ENCODE peak calls at places on chromosomes 6 and 20, in ten cellular contexts. G is stomach, Z is A549, H is sigmoid colon, N is tibial nerve, M is SK-N-SH, Y is upper lobe of left lung, K is transverse colon, E is suprapubic skin, L is H1. U is an unnamed sample.

GRCh38 chr6:119310486-119311036 is 39.0 kb downstream of the MAN1A1 start:
- DNase-seq in G (no peak), Z (no peak), H (no peak), N (no peak), M (no peak), Y (no peak), K (no peak), E (no peak), L (no peak), U (no peak)

GRCh38 chr6:72182337-72183246 is 296.2 kb downstream of the RIMS1 start:
- DNase-seq in G (peak; percentile 77), Z (peak; percentile 10), H (no peak), N (no peak), M (peak; percentile 59), Y (peak; percentile 90), K (peak; percentile 60), E (no peak), L (peak; percentile 38), U (no peak)

GRCh38 chr6:127436578-127437110 is 22.5 kb downstream of the KIAA0408 start:
- DNase-seq in G (no peak), Z (no peak), H (no peak), N (no peak), M (peak; percentile 20), Y (no peak), K (no peak), E (no peak), L (no peak), U (no peak)

GRCh38 chr20:4160761-4161305 is 145.5 kb upstream of the RNF24 start:
- DNase-seq in G (no peak), Z (no peak), H (peak; percentile 82), N (no peak), M (no peak), Y (peak; percentile 80), K (peak; percentile 32), E (no peak), L (no peak), U (peak; percentile 53)

GRCh38 chr6:12275084-12275483 is 15.1 kb upstream of the EDN1 start:
- DNase-seq in G (no peak), Z (peak; percentile 53), H (no peak), N (no peak), M (no peak), Y (no peak), K (no peak), E (no peak), L (no peak), U (no peak)

GRCh38 chr6:120198033-120198432 is 848.5 kb upstream of the MAN1A1 start:
- DNase-seq in G (no peak), Z (no peak), H (no peak), N (no peak), M (peak; percentile 0), Y (no peak), K (no peak), E (no peak), L (no peak), U (no peak)

GRCh38 chr6:151705994-151706733 is 101.3 kb upstream of the ESR1 start:
- DNase-seq in G (no peak), Z (no peak), H (no peak), N (no peak), M (no peak), Y (no peak), K (no peak), E (no peak), L (no peak), U (no peak)

GRCh38 chr6:24522090-24522820 is 27.5 kb downstream of the ALDH5A1 start:
- DNase-seq in G (no peak), Z (no peak), H (no peak), N (no peak), M (no peak), Y (no peak), K (no peak), E (no peak), L (no peak), U (no peak)

GRCh38 chr6:1524040-1524480 is 85.7 kb upstream of the FOXC1 start:
- DNase-seq in G (peak; percentile 29), Z (peak; percentile 70), H (no peak), N (peak; percentile 53), M (peak; percentile 84), Y (peak; percentile 94), K (peak; percentile 36), E (no peak), L (peak; percentile 61), U (peak; percentile 83)

GRCh38 chr6:37667050-37667814 is 30.5 kb downstream of the MDGA1 start:
- DNase-seq in G (no peak), Z (peak; percentile 38), H (no peak), N (no peak), M (no peak), Y (no peak), K (no peak), E (no peak), L (no peak), U (no peak)

GRCh38 chr20:32189691-32190607 is 17.6 kb downstream of the PLAGL2 start:
- DNase-seq in G (peak; percentile 57), Z (no peak), H (peak; percentile 76), N (peak; percentile 41), M (peak; percentile 92), Y (peak; percentile 89), K (peak; percentile 37), E (peak; percentile 84), L (no peak), U (peak; percentile 65)

GRCh38 chr6:105151644-105152043 is 28.2 kb downstream of the POPDC3 start:
- DNase-seq in G (no peak), Z (no peak), H (no peak), N (no peak), M (no peak), Y (no peak), K (no peak), E (no peak), L (no peak), U (no peak)

GRCh38 chr6:37049990-37050853 is 44.8 kb downstream of the FGD2 start:
- DNase-seq in G (peak; percentile 58), Z (no peak), H (peak; percentile 78), N (no peak), M (no peak), Y (peak; percentile 86), K (peak; percentile 77), E (no peak), L (no peak), U (no peak)

GRCh38 chr20:43752561-43753301 is 25.9 kb upstream of the GTSF1L start:
- DNase-seq in G (peak; percentile 39), Z (no peak), H (no peak), N (no peak), M (no peak), Y (no peak), K (peak; percentile 62), E (no peak), L (no peak), U (no peak)

GRCh38 chr6:154615483-154616025 is 105.1 kb upstream of the CNKSR3 start:
- DNase-seq in G (peak; percentile 95), Z (peak; percentile 87), H (peak; percentile 85), N (peak; percentile 36), M (peak; percentile 66), Y (peak; percentile 76), K (peak; percentile 91), E (no peak), L (no peak), U (peak; percentile 57)

GRCh38 chr6:86147311-86147710 is 504.6 kb upstream of the SYNCRIP start:
- DNase-seq in G (no peak), Z (no peak), H (no peak), N (no peak), M (no peak), Y (no peak), K (no peak), E (no peak), L (no peak), U (no peak)

GRCh38 chr6:110404602-110405001 is 10.8 kb downstream of the DDO start:
- DNase-seq in G (no peak), Z (peak; percentile 26), H (no peak), N (no peak), M (no peak), Y (no peak), K (no peak), E (no peak), L (no peak), U (no peak)

GRCh38 chr6:38867726-38868125 is 152.6 kb downstream of the DNAH8 start:
- DNase-seq in G (no peak), Z (no peak), H (no peak), N (no peak), M (no peak), Y (no peak), K (no peak), E (no peak), L (no peak), U (no peak)

GRCh38 chr6:46137387-46137786 is 7.6 kb downstream of the ENPP4 start:
- DNase-seq in G (no peak), Z (no peak), H (no peak), N (no peak), M (no peak), Y (no peak), K (no peak), E (no peak), L (no peak), U (no peak)

GRCh38 chr6:103819509-103819908 is 1040.2 kb downstream of the HACE1 start:
- DNase-seq in G (no peak), Z (no peak), H (no peak), N (no peak), M (no peak), Y (no peak), K (no peak), E (no peak), L (no peak), U (no peak)

GRCh38 chr6:138339024-138339423 is 38.7 kb upstream of the SMIM28 start:
- DNase-seq in G (no peak), Z (no peak), H (no peak), N (no peak), M (no peak), Y (no peak), K (no peak), E (no peak), L (no peak), U (no peak)

GRCh38 chr6:40999498-41000070 is 39.4 kb downstream of the UNC5CL start:
- DNase-seq in G (peak; percentile 69), Z (peak; percentile 81), H (peak; percentile 82), N (peak; percentile 59), M (peak; percentile 36), Y (no peak), K (peak; percentile 49), E (no peak), L (peak; percentile 53), U (peak; percentile 81)
- TF ChIP-seq EP300 in G (no peak), Z (no peak), H (no peak), N (no peak), M (no peak), Y (no peak), K (no peak), E (no peak), L (no peak), U (no peak)

GRCh38 chr6:107080036-107080435 is 35.3 kb downstream of the BEND3 start:
- DNase-seq in G (no peak), Z (peak; percentile 5), H (peak; percentile 46), N (no peak), M (no peak), Y (no peak), K (no peak), E (no peak), L (no peak), U (no peak)
- TF ChIP-seq EP300 in G (no peak), Z (no peak), H (no peak), N (no peak), M (no peak), Y (no peak), K (no peak), E (no peak), L (no peak), U (no peak)

GRCh38 chr6:20564777-20565176 is 30.5 kb downstream of the CDKAL1 start:
- DNase-seq in G (no peak), Z (no peak), H (no peak), N (no peak), M (no peak), Y (no peak), K (no peak), E (no peak), L (no peak), U (no peak)
- TF ChIP-seq EP300 in G (no peak), Z (no peak), H (no peak), N (no peak), M (no peak), Y (no peak), K (no peak), E (no peak), L (no peak), U (no peak)

GRCh38 chr20:23309781-23310180 is 40.8 kb upstream of the NXT1 start:
- DNase-seq in G (no peak), Z (no peak), H (peak; percentile 52), N (no peak), M (no peak), Y (no peak), K (no peak), E (no peak), L (no peak), U (no peak)
- TF ChIP-seq EP300 in G (no peak), Z (no peak), H (no peak), N (no peak), M (no peak), Y (no peak), K (no peak), E (no peak), L (no peak), U (no peak)

U was measured in ovary.